ENCODE peak calls at places on chromosomes 12 and 14, in four cellular contexts. X is stimulated activated CD8-positive, alpha-beta memory T cell treated with anti-CD3 and anti-CD28 coated beads, Interleukin-2, amount 100 ng/mL, for 1 hour; J is foreskin fibroblast; W is germinal center. F is an unnamed sample.

GRCh38 chr12:83676896-83677295 is 990.2 kb downstream of the TMTC2 start:
- DNase-seq in X (no peak), J (no peak), W (no peak), F (no peak)

GRCh38 chr12:53048780-53049401 is 974 bp upstream of the TNS2 start:
- DNase-seq in W (no peak), X (no peak), J (peak; percentile 79), F (peak; percentile 58)

GRCh38 chr12:109154485-109155438 is 38.4 kb downstream of the ACACB start:
- DNase-seq in X (peak; percentile 69), W (peak; percentile 97), J (peak; percentile 55), F (peak; percentile 89)

GRCh38 chr12:88812610-88813009 is 232.3 kb upstream of the KITLG start:
- DNase-seq in J (no peak), X (no peak), W (no peak), F (no peak)

GRCh38 chr12:130486146-130486435 is 148.4 kb downstream of the PIWIL1 start:
- DNase-seq in J (no peak), W (no peak), X (no peak), F (no peak)

GRCh38 chr14:69043598-69044267 is 64.6 kb upstream of the ACTN1 start:
- DNase-seq in X (no peak), J (no peak), W (no peak), F (no peak)

GRCh38 chr14:39247256-39247655 is 13.5 kb downstream of the MIA2 start:
- DNase-seq in W (no peak), J (peak; percentile 78), X (no peak), F (no peak)

GRCh38 chr14:103932791-103933490 is 4.7 kb downstream of the TDRD9 start:
- DNase-seq in J (no peak), X (no peak), W (no peak), F (no peak)

GRCh38 chr12:52953181-52953841 is 4.4 kb downstream of the KRT18 start:
- DNase-seq in W (no peak), J (no peak), X (no peak), F (no peak)

GRCh38 chr12:131784909-131785762 is 43.1 kb upstream of the MMP17 start:
- DNase-seq in J (peak; percentile 16), X (no peak), W (no peak), F (no peak)

GRCh38 chr14:76647699-76648298 is 113.5 kb upstream of the VASH1 start:
- DNase-seq in X (no peak), W (peak; percentile 49), J (peak; percentile 25), F (peak; percentile 32)

GRCh38 chr14:80872645-80873044 is 68.9 kb downstream of the CEP128 start:
- DNase-seq in X (no peak), J (no peak), W (no peak), F (no peak)

GRCh38 chr12:25784669-25785068 is 173.8 kb upstream of the RASSF8 start:
- DNase-seq in W (no peak), J (no peak), X (no peak), F (no peak)

GRCh38 chr14:72780771-72781170 is 113.1 kb downstream of the DPF3 start:
- DNase-seq in X (no peak), W (no peak), J (peak; percentile 84), F (no peak)

GRCh38 chr12:74889563-74890236 is 319.9 kb downstream of the KCNC2 start:
- DNase-seq in W (no peak), J (peak; percentile 45), X (no peak), F (no peak)

GRCh38 chr12:115043079-115043478 is 359.1 kb upstream of the TBX3 start:
- DNase-seq in J (no peak), W (no peak), X (no peak), F (no peak)

GRCh38 chr14:71659165-71659564 is 273.1 kb upstream of the RGS6 start:
- DNase-seq in J (peak; percentile 39), X (no peak), W (no peak), F (no peak)

GRCh38 chr14:94051115-94051514 is 25.0 kb downstream of the OTUB2 start:
- DNase-seq in J (peak; percentile 29), W (no peak), X (no peak), F (peak; percentile 50)

GRCh38 chr14:87187787-87188186 is 805.2 kb downstream of the GALC start:
- DNase-seq in W (no peak), J (no peak), X (no peak), F (no peak)

GRCh38 chr12:49540229-49541139 is 1.7 kb downstream of the KCNH3 start:
- DNase-seq in X (no peak), W (no peak), J (no peak), F (no peak)